ENCODE peak calls at places on chromosomes 7 and 10, in five cellular contexts. U is upper lobe of right lung, H is keratinocyte, G is HCT116, Y is lung. L is an unnamed sample. For H3K4me1, the result is how much of the 10 kb centered on the place peaks cover.

GRCh38 chr7:37128644-37129043 is 320.0 kb downstream of the ELMO1 start:
- DNase-seq in H (no peak), Y (no peak), G (no peak), U (no peak), L (no peak)

GRCh38 chr10:104300002-104300735 is 31.2 kb downstream of the GSTO2 start:
- DNase-seq in U (no peak), Y (no peak), G (no peak), H (no peak), L (no peak)

GRCh38 chr7:108222236-108222892 is 92.2 kb upstream of the LAMB4 start:
- DNase-seq in Y (no peak), H (no peak), U (no peak), G (no peak), L (no peak)

GRCh38 chr7:83058667-83059066 is 104.0 kb downstream of the PCLO start:
- DNase-seq in U (no peak), Y (no peak), H (no peak), G (no peak), L (no peak)

GRCh38 chr7:104862719-104863118 is 151.3 kb upstream of the KMT2E start:
- DNase-seq in G (peak), U (no peak), Y (no peak), H (no peak), L (no peak)

GRCh38 chr10:124091646-124092269 is 1.6 kb downstream of the CHST15 start:
- DNase-seq in Y (peak), H (no peak), G (no peak), U (peak), L (no peak)

GRCh38 chr10:11454160-11454559 is 157.3 kb downstream of the USP6NL start:
- DNase-seq in Y (no peak), H (no peak), U (no peak), G (no peak), L (no peak)

GRCh38 chr10:89466599-89467035 is 52.2 kb downstream of the IFIT5 start:
- DNase-seq in H (peak), Y (no peak), U (no peak), G (peak), L (no peak)

GRCh38 chr7:98788921-98789320 is 80.9 kb downstream of the TMEM130 start:
- DNase-seq in Y (peak), G (no peak), U (no peak), H (no peak), L (no peak)

GRCh38 chr7:116710764-116711452 is 38.9 kb downstream of the MET start:
- DNase-seq in Y (no peak), G (no peak), U (no peak), H (no peak), L (no peak)

GRCh38 chr7:16702433-16702832 is 51.1 kb upstream of the TSPAN13 start:
- DNase-seq in G (no peak), H (no peak), U (no peak), Y (no peak), L (no peak)

GRCh38 chr7:13217762-13218161 is 530.3 kb downstream of the ARL4A start:
- DNase-seq in Y (no peak), U (no peak), H (no peak), G (no peak), L (no peak)

GRCh38 chr10:43045246-43045621 is 31.6 kb upstream of the RET start:
- DNase-seq in G (no peak), U (no peak), Y (no peak), H (no peak), L (peak)

GRCh38 chr7:155930061-155930460 is 117.8 kb upstream of the SHH start:
- DNase-seq in H (no peak), G (no peak), U (no peak), Y (no peak), L (no peak)

GRCh38 chr7:77747178-77747577 is 50.9 kb downstream of the RSBN1L start:
- DNase-seq in U (peak), Y (no peak), G (no peak), H (no peak), L (no peak)

GRCh38 chr10:6563075-6563474 is 17.0 kb downstream of the PRKCQ start:
- DNase-seq in U (no peak), G (no peak), Y (no peak), H (no peak), L (no peak)

GRCh38 chr7:42138691-42139090 is 98.3 kb downstream of the GLI3 start:
- DNase-seq in H (no peak), G (no peak), U (no peak), Y (no peak), L (no peak)

GRCh38 chr10:66349726-66350125 is 576.1 kb upstream of the LRRTM3 start:
- DNase-seq in H (no peak), U (no peak), Y (no peak), G (no peak), L (no peak)

GRCh38 chr7:94643771-94644545 is 12.0 kb downstream of the SGCE start:
- DNase-seq in G (no peak), H (peak), U (no peak), Y (no peak), L (no peak)

GRCh38 chr7:139721844-139722243 is 56.0 kb downstream of the HIPK2 start:
- DNase-seq in U (no peak), H (no peak), G (no peak), Y (no peak), L (no peak)

GRCh38 chr10:88616250-88616977 is 29.9 kb downstream of the LIPJ start:
- DNase-seq in H (no peak), Y (no peak), G (no peak), U (peak), L (no peak)

GRCh38 chr7:54773472-54774399 is 14.7 kb upstream of the SEC61G start:
- DNase-seq in U (peak), H (peak), G (peak), Y (peak), L (peak)

GRCh38 chr7:69166979-69167516 is 431.2 kb upstream of the AUTS2 start:
- DNase-seq in H (no peak), Y (no peak), G (no peak), U (no peak), L (no peak)

GRCh38 chr7:155489158-155489840 is 31.4 kb downstream of the EN2 start:
- DNase-seq in H (no peak), Y (no peak), G (no peak), U (no peak), L (no peak)

GRCh38 chr7:2355079-2356008 is 717 bp downstream of the EIF3B start:
- DNase-seq in Y (peak), G (no peak), H (no peak), U (peak), L (peak)

GRCh38 chr10:3432089-3432488 is 259.5 kb upstream of the PITRM1 start:
- DNase-seq in U (no peak), H (no peak), G (no peak), Y (no peak), L (no peak)

GRCh38 chr10:18797286-18797685 is 138.1 kb downstream of the ARL5B start:
- DNase-seq in H (no peak), U (no peak), G (no peak), Y (no peak), L (no peak)

GRCh38 chr7:80923211-80923612 is 4.4 kb upstream of the SEMA3C start:
- DNase-seq in H (no peak), G (no peak), Y (no peak), U (no peak), L (no peak)

GRCh38 chr10:71982269-71983178 is 18.3 kb downstream of the CHST3 start:
- DNase-seq in U (no peak), G (no peak), H (no peak), Y (no peak), L (no peak)

GRCh38 chr10:114408968-114409444 is 4.7 kb upstream of the AFAP1L2 start:
- DNase-seq in G (no peak), Y (no peak), H (no peak), U (no peak), L (no peak)
- H3K27ac ChIP-seq in G (no peak), Y (no peak), H (no peak), U (no peak), L (no peak)

DNA sequence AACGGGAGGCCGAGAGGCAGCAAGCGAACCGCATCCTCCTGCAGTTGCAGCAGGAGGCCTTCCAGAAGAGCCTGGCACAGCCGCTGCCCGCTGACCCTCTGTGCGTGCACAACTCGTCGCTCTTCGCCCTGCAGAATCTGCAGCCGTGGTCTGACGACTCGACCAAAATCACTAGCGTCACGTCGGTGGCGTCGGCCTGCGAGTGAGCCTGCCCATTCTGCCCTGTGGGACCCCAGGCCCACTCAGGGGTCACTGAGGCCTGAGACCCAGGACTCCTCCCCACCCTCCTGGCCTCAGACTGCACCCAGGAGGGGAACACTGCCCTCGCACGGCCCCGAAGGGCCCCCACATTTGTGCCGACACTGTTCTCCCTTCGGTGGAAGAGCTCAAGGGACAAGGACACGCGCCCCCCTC is 5.6 kb downstream of the TLX1 start:
- DNase-seq in H (no peak), Y (no peak), U (no peak), G (no peak), L (no peak)
- TF ChIP-seq CTCF in H (no peak), Y (no peak), U (no peak), G (no peak), L (no peak)

GRCh38 chr7:148397985-148398384 is 192.6 kb upstream of the C7orf33 start:
- DNase-seq in U (no peak), H (no peak), Y (no peak), G (no peak), L (no peak)

GRCh38 chr7:148395990-148396716 is 194.4 kb upstream of the C7orf33 start:
- DNase-seq in G (no peak), Y (no peak), U (no peak), H (no peak), L (no peak)

GRCh38 chr7:148397056-148397455 is 193.5 kb upstream of the C7orf33 start:
- DNase-seq in U (no peak), G (no peak), Y (no peak), H (no peak), L (no peak)

GRCh38 chr7:148398844-148399365 is 191.7 kb upstream of the C7orf33 start:
- DNase-seq in H (no peak), U (no peak), Y (no peak), G (no peak), L (no peak)

GRCh38 chr7:148397555-148397954 is 193.0 kb upstream of the C7orf33 start:
- DNase-seq in U (no peak), H (no peak), G (no peak), Y (no peak), L (no peak)
- H3K4me1 ChIP-seq in U (under half), H (under half), G (under half), Y (under half), L (under half)

GRCh38 chr10:9443758-9444157 is 1389.3 kb downstream of the GATA3 start:
- DNase-seq in U (no peak), G (no peak), H (no peak), Y (no peak), L (no peak)
- H3K27ac ChIP-seq in U (no peak), G (no peak), H (no peak), Y (no peak), L (no peak)

GRCh38 chr10:51960494-51960895 is 261.1 kb upstream of the CSTF2T start:
- DNase-seq in Y (no peak), U (no peak), H (no peak), G (peak), L (no peak)
- TF ChIP-seq CTCF in Y (no peak), U (peak), H (peak), G (peak), L (no peak)

L was measured in Peyer's patch.